ENCODE peak calls at places on chromosome 20, in six cellular contexts. L is fibroblast of lung, O is ascending aorta, J is lower lobe of right lung, S is kidney, E is heart left ventricle. A is an unnamed sample.
A peak's percentile ranks its signal among the peaks of the same experiment; 100 is the strongest.

GRCh38 chr20:25051386-25052155 is 6.4 kb downstream of the ACSS1 start:
- DNase-seq in L (no peak), O (no peak), J (no peak), S (no peak), E (peak; percentile 14), A (no peak)

GRCh38 chr20:37295001-37295400 is 5.5 kb downstream of the MANBAL start:
- DNase-seq in L (peak; percentile 99), O (no peak), J (no peak), S (no peak), E (no peak), A (peak; percentile 84)

GRCh38 chr20:59573837-59574236 is 30.5 kb upstream of the PHACTR3 start:
- DNase-seq in L (no peak), O (no peak), J (no peak), S (no peak), E (no peak), A (no peak)

GRCh38 chr20:61513124-61514017 is 261.3 kb downstream of the CDH4 start:
- DNase-seq in L (no peak), O (no peak), J (no peak), S (no peak), E (no peak), A (no peak)

GRCh38 chr20:48191200-48191599 is 405.9 kb upstream of the SULF2 start:
- DNase-seq in L (peak; percentile 59), O (no peak), J (no peak), S (no peak), E (no peak), A (no peak)

GRCh38 chr20:10427060-10427692 is 6.8 kb downstream of the MKKS start:
- DNase-seq in L (peak; percentile 65), O (no peak), J (peak; percentile 67), S (peak; percentile 66), E (no peak), A (peak; percentile 27)

GRCh38 chr20:60009318-60009717 is 51.1 kb downstream of the CDH26 start:
- DNase-seq in L (no peak), O (no peak), J (no peak), S (no peak), E (no peak), A (no peak)

GRCh38 chr20:16189371-16189770 is 383.9 kb downstream of the KIF16B start:
- DNase-seq in L (no peak), O (no peak), J (no peak), S (no peak), E (no peak), A (no peak)

GRCh38 chr20:22446613-22447447 is 137.5 kb downstream of the FOXA2 start:
- DNase-seq in L (no peak), O (no peak), J (peak; percentile 55), S (no peak), E (no peak), A (no peak)

GRCh38 chr20:32490942-32491763 is 94.0 kb downstream of the NOL4L start:
- DNase-seq in L (no peak), O (no peak), J (no peak), S (peak; percentile 42), E (peak; percentile 9), A (no peak)

GRCh38 chr20:40207618-40208017 is 481.4 kb downstream of the MAFB start:
- DNase-seq in L (no peak), O (no peak), J (no peak), S (no peak), E (no peak), A (no peak)

GRCh38 chr20:50224553-50225255 is 34.1 kb downstream of the CEBPB start:
- DNase-seq in L (peak; percentile 95), O (peak; percentile 52), J (peak; percentile 86), S (peak; percentile 93), E (peak; percentile 80), A (peak; percentile 63)

GRCh38 chr20:62122659-62123449 is 579 bp downstream of the LSM14B start:
- DNase-seq in L (no peak), O (no peak), J (no peak), S (peak; percentile 89), E (peak; percentile 54), A (peak; percentile 79)

DNA sequence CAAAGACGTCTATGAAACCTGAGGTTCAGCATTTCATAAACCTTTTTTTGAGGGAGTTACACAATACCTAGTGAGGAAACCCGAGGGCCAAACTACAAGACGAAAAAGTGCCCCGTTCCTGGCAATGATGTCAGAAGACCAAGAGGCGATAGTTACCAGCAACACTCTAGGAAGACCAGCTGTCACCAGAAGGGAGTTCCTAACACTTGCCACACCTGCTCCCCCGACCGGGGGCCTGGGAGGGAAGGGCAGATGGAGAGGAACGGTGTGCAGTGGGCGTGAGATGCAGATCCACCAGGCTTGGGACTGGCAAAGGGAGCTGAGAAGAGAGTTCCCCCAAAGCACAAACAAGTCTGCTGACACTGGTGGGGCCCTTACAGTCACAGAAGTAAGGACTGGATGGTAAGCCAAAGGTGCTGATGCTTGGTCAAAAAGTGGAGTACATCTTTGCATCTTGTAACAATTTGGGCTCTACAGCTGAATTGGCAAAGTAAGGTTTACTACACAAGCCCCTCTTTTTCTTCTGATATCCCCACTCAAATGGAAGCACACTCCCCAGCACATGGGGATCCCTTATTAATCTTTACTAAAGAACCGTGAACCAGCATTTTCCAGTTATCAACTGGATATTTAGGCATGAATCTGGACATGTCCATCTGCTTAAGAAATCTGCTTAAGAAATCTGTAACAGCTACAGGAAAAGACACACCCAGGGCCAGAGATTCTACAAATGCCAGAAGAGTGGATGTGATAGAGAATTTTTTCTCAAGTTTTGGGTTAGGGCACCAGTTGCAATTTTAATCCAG is 38.5 kb downstream of the PANK2 start:
- DNase-seq in L (no peak), O (no peak), J (peak; percentile 60), S (peak; percentile 73), E (no peak), A (no peak)
- H3K4me1 ChIP-seq in L (peaks cover 22% of the 10 kb centered on the region), O (peaks cover 42% of the 10 kb centered on the region), J (peaks cover 80% of the 10 kb centered on the region), S (peaks cover 24% of the 10 kb centered on the region), E (peaks cover 35% of the 10 kb centered on the region), A (peaks cover 27% of the 10 kb centered on the region)

GRCh38 chr20:64026-64603 is 23.4 kb upstream of the DEFB125 start:
- DNase-seq in L (no peak), O (no peak), J (no peak), S (no peak), E (no peak), A (no peak)
- TF ChIP-seq CTCF in L (no peak), O (no peak), J (no peak), S (no peak), E (no peak), A (no peak)

GRCh38 chr20:17658648-17658993 is 23.4 kb downstream of the RRBP1 start:
- DNase-seq in L (no peak), O (no peak), J (no peak), S (no peak), E (peak; percentile 10), A (peak; percentile 20)
- H3K36me3 ChIP-seq in L (peaks cover 22% of the 10 kb centered on the region), O (peaks cover 16% of the 10 kb centered on the region), J (peaks cover 47% of the 10 kb centered on the region), S (peaks cover 7% of the 10 kb centered on the region), E (peaks cover 17% of the 10 kb centered on the region), A (no peaks in the 10 kb centered on the region)

GRCh38 chr20:46717818-46718541 is 8.5 kb downstream of the SLC2A10 start:
- DNase-seq in L (no peak), O (no peak), J (no peak), S (no peak), E (no peak), A (no peak)

GRCh38 chr20:46712056-46712636 is 2.7 kb downstream of the SLC2A10 start:
- DNase-seq in L (no peak), O (no peak), J (no peak), S (no peak), E (no peak), A (no peak)

GRCh38 chr20:46720019-46720418 is 10.6 kb downstream of the SLC2A10 start:
- DNase-seq in L (peak; percentile 42), O (no peak), J (no peak), S (no peak), E (no peak), A (no peak)

GRCh38 chr20:46713957-46714834 is 4.7 kb downstream of the SLC2A10 start:
- DNase-seq in L (no peak), O (no peak), J (no peak), S (peak; percentile 46), E (no peak), A (no peak)

DNA sequence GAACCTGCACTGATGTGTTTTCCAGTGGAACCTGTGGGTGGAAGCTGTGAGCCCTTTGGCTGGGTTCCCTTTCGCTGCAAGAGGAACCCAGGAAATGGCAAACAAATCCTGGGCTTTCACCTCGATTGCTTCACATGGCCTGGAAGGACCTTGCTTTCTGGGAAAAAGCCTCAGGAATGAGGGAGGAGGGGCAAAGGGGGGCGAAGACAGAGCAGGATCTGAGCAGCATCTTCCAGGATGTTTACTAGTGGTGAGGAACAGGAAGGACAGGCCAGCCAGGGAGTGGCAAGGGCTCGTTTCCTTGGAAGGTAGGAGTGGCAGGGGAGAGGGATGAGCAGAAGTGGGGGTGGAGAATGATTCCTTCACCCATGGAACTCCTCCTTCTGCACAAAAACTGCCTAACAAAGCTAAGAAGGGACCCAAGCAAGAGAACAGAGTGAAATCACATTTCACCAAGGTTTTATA is 5.9 kb downstream of the SLC2A10 start:
- DNase-seq in L (peak; percentile 65), O (no peak), J (no peak), S (peak; percentile 51), E (no peak), A (peak; percentile 41)
- H3K4me1 ChIP-seq in L (peaks cover 6% of the 10 kb centered on the region), O (peaks cover 4% of the 10 kb centered on the region), J (peaks cover 29% of the 10 kb centered on the region), S (peaks cover 2% of the 10 kb centered on the region), E (peaks cover 6% of the 10 kb centered on the region), A (peaks cover 16% of the 10 kb centered on the region)